ENCODE peak calls at places on chromosome 18, in five cellular contexts. One of them, this sample, is unnamed.

GRCh38 chr18:69000366-69000765 is 202.5 kb downstream of the CCDC102B start:
- DNase-seq in naive thymus-derived CD8-positive, alpha-beta T cell: no peak
- DNase-seq in caudate nucleus: no peak
- DNase-seq in HepG2: no peak
- DNase-seq in spleen: no peak
- DNase-seq in this sample: no peak

GRCh38 chr18:3283908-3284307 is 22.0 kb downstream of the MYL12B start:
- DNase-seq in naive thymus-derived CD8-positive, alpha-beta T cell: no peak
- DNase-seq in HepG2: no peak
- DNase-seq in caudate nucleus: peak; percentile 13
- DNase-seq in spleen: peak; percentile 79
- DNase-seq in this sample: no peak

GRCh38 chr18:46278481-46279465 is 174.6 kb downstream of the HAUS1 start:
- DNase-seq in caudate nucleus: no peak
- DNase-seq in spleen: no peak
- DNase-seq in naive thymus-derived CD8-positive, alpha-beta T cell: no peak
- DNase-seq in HepG2: no peak
- DNase-seq in this sample: no peak

GRCh38 chr18:50299626-50300388 is 12.3 kb upstream of the CXXC1 start:
- DNase-seq in naive thymus-derived CD8-positive, alpha-beta T cell: no peak
- DNase-seq in caudate nucleus: no peak
- DNase-seq in spleen: no peak
- DNase-seq in HepG2: no peak
- DNase-seq in this sample: no peak

GRCh38 chr18:808086-808485 is 4.0 kb downstream of the YES1 start:
- DNase-seq in caudate nucleus: no peak
- DNase-seq in naive thymus-derived CD8-positive, alpha-beta T cell: no peak
- DNase-seq in spleen: no peak
- DNase-seq in HepG2: no peak
- DNase-seq in this sample: no peak

GRCh38 chr18:80243204-80243603 is 4.1 kb downstream of the PARD6G start:
- DNase-seq in spleen: no peak
- DNase-seq in HepG2: no peak
- DNase-seq in naive thymus-derived CD8-positive, alpha-beta T cell: no peak
- DNase-seq in caudate nucleus: no peak
- DNase-seq in this sample: no peak

GRCh38 chr18:3281456-3282400 is 19.8 kb downstream of the MYL12B start:
- DNase-seq in spleen: no peak
- DNase-seq in HepG2: peak; percentile 67
- DNase-seq in caudate nucleus: no peak
- DNase-seq in naive thymus-derived CD8-positive, alpha-beta T cell: no peak
- DNase-seq in this sample: no peak

GRCh38 chr18:45621068-45621511 is 5.8 kb downstream of the SLC14A2 start:
- DNase-seq in caudate nucleus: no peak
- DNase-seq in naive thymus-derived CD8-positive, alpha-beta T cell: peak; percentile 70
- DNase-seq in HepG2: peak; percentile 14
- DNase-seq in spleen: no peak
- DNase-seq in this sample: peak; percentile 31

GRCh38 chr18:4204151-4204720 is 250.9 kb downstream of the DLGAP1 start:
- DNase-seq in naive thymus-derived CD8-positive, alpha-beta T cell: no peak
- DNase-seq in HepG2: no peak
- DNase-seq in caudate nucleus: no peak
- DNase-seq in spleen: no peak
- DNase-seq in this sample: no peak

GRCh38 chr18:8876887-8877286 is 171.5 kb downstream of the MTCL1 start:
- DNase-seq in spleen: no peak
- DNase-seq in naive thymus-derived CD8-positive, alpha-beta T cell: no peak
- DNase-seq in caudate nucleus: no peak
- DNase-seq in HepG2: no peak
- DNase-seq in this sample: no peak

GRCh38 chr18:42242758-42243157 is 287.7 kb downstream of the PIK3C3 start:
- DNase-seq in caudate nucleus: no peak
- DNase-seq in naive thymus-derived CD8-positive, alpha-beta T cell: no peak
- DNase-seq in HepG2: peak; percentile 60
- DNase-seq in spleen: no peak
- DNase-seq in this sample: no peak

GRCh38 chr18:79056827-79057367 is 12.3 kb upstream of the ATP9B start:
- DNase-seq in HepG2: no peak
- DNase-seq in caudate nucleus: no peak
- DNase-seq in naive thymus-derived CD8-positive, alpha-beta T cell: peak; percentile 53
- DNase-seq in spleen: no peak
- DNase-seq in this sample: no peak

GRCh38 chr18:76131738-76132137 is 363.3 kb downstream of the ZNF516 start:
- DNase-seq in HepG2: no peak
- DNase-seq in caudate nucleus: no peak
- DNase-seq in spleen: no peak
- DNase-seq in naive thymus-derived CD8-positive, alpha-beta T cell: no peak
- DNase-seq in this sample: no peak

GRCh38 chr18:12598181-12598921 is 59.6 kb downstream of the SPIRE1 start:
- DNase-seq in naive thymus-derived CD8-positive, alpha-beta T cell: no peak
- DNase-seq in spleen: no peak
- DNase-seq in caudate nucleus: no peak
- DNase-seq in HepG2: no peak
- DNase-seq in this sample: no peak

GRCh38 chr18:79343567-79344207 is 52.0 kb upstream of the NFATC1 start:
- DNase-seq in HepG2: peak; percentile 38
- DNase-seq in spleen: no peak
- DNase-seq in naive thymus-derived CD8-positive, alpha-beta T cell: no peak
- DNase-seq in caudate nucleus: no peak
- DNase-seq in this sample: no peak

GRCh38 chr18:39414009-39414700 is 1848.6 kb upstream of the CELF4 start:
- DNase-seq in caudate nucleus: no peak
- DNase-seq in naive thymus-derived CD8-positive, alpha-beta T cell: no peak
- DNase-seq in spleen: no peak
- DNase-seq in HepG2: no peak
- DNase-seq in this sample: no peak

GRCh38 chr18:25351280-25351772 is 640 bp downstream of the ZNF521 start:
- DNase-seq in naive thymus-derived CD8-positive, alpha-beta T cell: no peak
- DNase-seq in spleen: no peak
- DNase-seq in caudate nucleus: no peak
- DNase-seq in HepG2: no peak
- DNase-seq in this sample: no peak

GRCh38 chr18:417495-417894 is 83.0 kb downstream of the COLEC12 start:
- DNase-seq in spleen: no peak
- DNase-seq in HepG2: no peak
- DNase-seq in naive thymus-derived CD8-positive, alpha-beta T cell: no peak
- DNase-seq in caudate nucleus: no peak
- DNase-seq in this sample: no peak

GRCh38 chr18:48203288-48203945 is 205.8 kb downstream of the ZBTB7C start:
- DNase-seq in caudate nucleus: no peak
- DNase-seq in HepG2: no peak
- DNase-seq in spleen: no peak
- DNase-seq in naive thymus-derived CD8-positive, alpha-beta T cell: no peak
- DNase-seq in this sample: peak; percentile 36

GRCh38 chr18:47513614-47514013 is 262.2 kb upstream of the SKOR2 start:
- DNase-seq in HepG2: no peak
- DNase-seq in naive thymus-derived CD8-positive, alpha-beta T cell: no peak
- DNase-seq in caudate nucleus: no peak
- DNase-seq in spleen: no peak
- DNase-seq in this sample: no peak

GRCh38 chr18:22709288-22710060 is 223.7 kb upstream of the RBBP8 start:
- DNase-seq in HepG2: no peak
- DNase-seq in caudate nucleus: no peak
- DNase-seq in spleen: no peak
- DNase-seq in naive thymus-derived CD8-positive, alpha-beta T cell: no peak
- DNase-seq in this sample: no peak

GRCh38 chr18:55841314-55841713 is 253.3 kb upstream of the TCF4 start:
- DNase-seq in HepG2: no peak
- DNase-seq in naive thymus-derived CD8-positive, alpha-beta T cell: no peak
- DNase-seq in caudate nucleus: no peak
- DNase-seq in spleen: no peak
- DNase-seq in this sample: no peak

GRCh38 chr18:77207540-77207939 is 42.1 kb upstream of the GALR1 start:
- DNase-seq in HepG2: peak; percentile 42
- DNase-seq in spleen: no peak
- DNase-seq in naive thymus-derived CD8-positive, alpha-beta T cell: peak; percentile 73
- DNase-seq in caudate nucleus: no peak
- DNase-seq in this sample: no peak

GRCh38 chr18:77234504-77235365 is 14.9 kb upstream of the GALR1 start:
- DNase-seq in naive thymus-derived CD8-positive, alpha-beta T cell: no peak
- DNase-seq in HepG2: no peak
- DNase-seq in spleen: no peak
- DNase-seq in caudate nucleus: no peak
- DNase-seq in this sample: no peak

GRCh38 chr18:26335139-26335933 is 109.1 kb downstream of the TAF4B start:
- DNase-seq in spleen: no peak
- DNase-seq in HepG2: no peak
- DNase-seq in naive thymus-derived CD8-positive, alpha-beta T cell: no peak
- DNase-seq in caudate nucleus: no peak
- DNase-seq in this sample: no peak

GRCh38 chr18:76823574-76823973 is 1.2 kb downstream of the ZNF236 start:
- DNase-seq in HepG2: no peak
- DNase-seq in spleen: peak; percentile 87
- DNase-seq in naive thymus-derived CD8-positive, alpha-beta T cell: no peak
- DNase-seq in caudate nucleus: no peak
- DNase-seq in this sample: no peak

GRCh38 chr18:67634631-67635338 is 118.3 kb upstream of the DSEL start:
- DNase-seq in HepG2: no peak
- DNase-seq in naive thymus-derived CD8-positive, alpha-beta T cell: no peak
- DNase-seq in caudate nucleus: no peak
- DNase-seq in spleen: no peak
- DNase-seq in this sample: no peak

GRCh38 chr18:9835112-9835755 is 50.5 kb upstream of the TXNDC2 start:
- DNase-seq in naive thymus-derived CD8-positive, alpha-beta T cell: no peak
- DNase-seq in caudate nucleus: no peak
- DNase-seq in spleen: no peak
- DNase-seq in HepG2: no peak
- DNase-seq in this sample: no peak

GRCh38 chr18:46071894-46072867 is at the start of gene PSTPIP2:
- DNase-seq in spleen: peak; percentile 96
- DNase-seq in caudate nucleus: no peak
- DNase-seq in HepG2: no peak
- DNase-seq in naive thymus-derived CD8-positive, alpha-beta T cell: peak; percentile 77
- DNase-seq in this sample: peak; percentile 92

GRCh38 chr18:46481048-46481846 is 175.8 kb downstream of the LOXHD1 start:
- DNase-seq in caudate nucleus: no peak
- DNase-seq in HepG2: peak; percentile 28
- DNase-seq in spleen: no peak
- DNase-seq in naive thymus-derived CD8-positive, alpha-beta T cell: no peak
- DNase-seq in this sample: no peak

GRCh38 chr18:68104036-68104435 is 587.5 kb upstream of the DSEL start:
- DNase-seq in caudate nucleus: no peak
- DNase-seq in spleen: no peak
- DNase-seq in HepG2: no peak
- DNase-seq in naive thymus-derived CD8-positive, alpha-beta T cell: no peak
- DNase-seq in this sample: no peak

GRCh38 chr18:13233746-13234527 is 15.4 kb downstream of the LDLRAD4 start:
- DNase-seq in naive thymus-derived CD8-positive, alpha-beta T cell: no peak
- DNase-seq in spleen: peak; percentile 66
- DNase-seq in HepG2: no peak
- DNase-seq in caudate nucleus: no peak
- DNase-seq in this sample: no peak

GRCh38 chr18:32040936-32041335 is 22.3 kb downstream of the RNF125 start:
- DNase-seq in naive thymus-derived CD8-positive, alpha-beta T cell: no peak
- DNase-seq in spleen: no peak
- DNase-seq in HepG2: no peak
- DNase-seq in caudate nucleus: no peak
- DNase-seq in this sample: no peak

GRCh38 chr18:40566510-40566844 is 1388.6 kb upstream of the PIK3C3 start:
- DNase-seq in caudate nucleus: no peak
- DNase-seq in naive thymus-derived CD8-positive, alpha-beta T cell: no peak
- DNase-seq in HepG2: no peak
- DNase-seq in spleen: no peak
- DNase-seq in this sample: no peak

GRCh38 chr18:5630057-5630765 is 86.4 kb upstream of the EPB41L3 start:
- DNase-seq in naive thymus-derived CD8-positive, alpha-beta T cell: no peak
- DNase-seq in HepG2: no peak
- DNase-seq in spleen: peak; percentile 80
- DNase-seq in caudate nucleus: peak; percentile 20
- DNase-seq in this sample: peak; percentile 70

This sample was measured in posterior cingulate gyrus.